ENCODE peak calls at places on chromosomes 12 and 14, in eight cellular contexts. S is psoas muscle, Q is mesendoderm, H is ovary, G is pancreas, Z is cardiac muscle cell, O is IMR-90, P is A549. M is an unnamed sample.

GRCh38 chr12:54282949-54283593 is 2.5 kb downstream of the HNRNPA1 start:
- DNase-seq in G (no peak), P (no peak), S (no peak), H (no peak), Z (no peak), Q (no peak), O (no peak), M (no peak)

GRCh38 chr12:19584734-19585133 is 145.4 kb downstream of the AEBP2 start:
- DNase-seq in O (no peak), P (no peak), G (no peak), S (no peak), H (no peak), Q (no peak), Z (no peak), M (no peak)

GRCh38 chr12:24822121-24822899 is 126.6 kb downstream of the BCAT1 start:
- DNase-seq in S (no peak), Q (no peak), G (no peak), P (no peak), O (peak; percentile 81), Z (peak; percentile 88), H (no peak), M (no peak)

GRCh38 chr14:23056956-23057756 is at the start of gene CDH24:
- DNase-seq in O (peak; percentile 57), P (peak; percentile 58), G (peak; percentile 79), Z (peak; percentile 79), S (peak; percentile 76), Q (peak; percentile 79), H (peak; percentile 80), M (no peak)

GRCh38 chr12:106084048-106084671 is 54.6 kb downstream of the NUAK1 start:
- DNase-seq in O (peak; percentile 88), Q (peak; percentile 99), H (no peak), G (no peak), S (no peak), P (peak; percentile 71), Z (peak; percentile 90), M (no peak)

GRCh38 chr14:68047910-68048309 is 228.3 kb downstream of the RAD51B start:
- DNase-seq in H (no peak), P (peak; percentile 50), Z (peak; percentile 25), O (peak; percentile 77), Q (no peak), G (no peak), S (no peak), M (no peak)

GRCh38 chr12:107494331-107494730 is 191.3 kb upstream of the PWP1 start:
- DNase-seq in S (no peak), P (no peak), H (no peak), Z (no peak), Q (no peak), O (no peak), G (no peak), M (no peak)

GRCh38 chr12:62259311-62259992 is 752 bp upstream of the USP15 start:
- DNase-seq in Q (no peak), P (peak; percentile 21), Z (no peak), H (no peak), S (no peak), G (peak; percentile 45), O (no peak), M (no peak)

GRCh38 chr14:51651388-51652167 is at the start of gene FRMD6:
- DNase-seq in Q (peak; percentile 93), S (peak; percentile 94), P (peak; percentile 89), O (peak; percentile 90), G (peak; percentile 83), Z (peak; percentile 93), H (peak; percentile 86), M (peak; percentile 50)

DNA sequence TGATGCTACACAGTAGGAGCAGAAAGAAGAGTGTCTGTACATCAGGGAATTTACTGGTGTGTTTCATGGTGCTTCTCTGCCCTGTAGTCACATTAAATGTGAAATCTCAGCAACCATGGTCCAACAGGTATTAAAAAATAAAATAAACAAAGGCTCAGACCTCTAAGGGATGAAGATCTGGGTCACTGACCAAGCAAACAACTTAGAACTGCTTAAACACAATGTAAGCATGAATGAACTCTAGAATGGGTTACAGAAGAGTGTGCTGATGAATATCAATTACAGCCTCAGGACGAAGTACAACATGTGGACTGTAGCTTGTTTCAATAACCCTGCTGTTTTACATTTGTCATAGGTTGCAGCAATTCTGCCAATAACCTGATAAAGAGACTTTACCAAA is 47.4 kb downstream of the SLC35F4 start:
- DNase-seq in Q (no peak), Z (no peak), S (no peak), H (no peak), P (no peak), G (no peak), O (no peak), M (no peak)
- H3K27ac ChIP-seq in Q (no peak overlapping the region), Z (no peak overlapping the region), S (no peak overlapping the region), H (no peak overlapping the region), P (no peak overlapping the region), G (no peak overlapping the region), O (no peak overlapping the region), M (no peak overlapping the region)

GRCh38 chr14:103064978-103065377 is 7.6 kb upstream of the CDC42BPB start:
- DNase-seq in Q (no peak), H (no peak), Z (no peak), S (peak; percentile 10), O (no peak), P (no peak), G (no peak), M (no peak)

GRCh38 chr14:103065861-103066260 is 8.5 kb upstream of the CDC42BPB start:
- DNase-seq in Q (no peak), P (no peak), H (no peak), Z (no peak), S (peak; percentile 15), G (no peak), O (no peak), M (no peak)

GRCh38 chr14:103064436-103064835 is 7.1 kb upstream of the CDC42BPB start:
- DNase-seq in P (no peak), H (no peak), O (no peak), Q (no peak), Z (no peak), S (no peak), G (no peak), M (no peak)

GRCh38 chr14:103067231-103067954 is 10.0 kb upstream of the CDC42BPB start:
- DNase-seq in G (no peak), O (peak; percentile 38), P (peak; percentile 79), S (peak; percentile 55), H (no peak), Q (no peak), Z (peak; percentile 61), M (peak; percentile 62)

DNA sequence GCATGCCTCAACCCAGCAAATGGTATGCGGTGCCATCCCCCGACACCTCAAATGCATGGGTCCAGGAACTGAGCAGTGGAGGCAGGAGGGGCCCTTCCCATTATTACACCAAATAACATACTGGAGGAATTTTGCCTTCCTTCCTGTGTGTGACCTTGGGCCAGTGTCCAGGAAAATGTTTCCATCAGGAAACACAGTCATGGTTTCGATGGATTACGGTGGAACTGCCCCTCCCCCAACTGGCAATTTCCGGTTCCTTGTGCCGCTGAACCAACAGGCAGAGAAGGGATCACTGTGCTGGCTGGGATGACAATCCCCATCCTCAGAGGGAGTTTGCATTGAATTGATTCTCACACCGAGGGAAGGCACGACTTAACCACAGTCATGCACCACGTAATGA is 9.1 kb upstream of the CDC42BPB start:
- DNase-seq in O (no peak), P (no peak), G (no peak), Z (peak; percentile 50), Q (no peak), S (peak; percentile 67), H (peak; percentile 45), M (no peak)
- H3K27ac ChIP-seq in O (no peak overlapping the region), P (peak overlapping the region; percentile 90), G (no peak overlapping the region), Z (no peak overlapping the region), Q (no peak overlapping the region), S (no peak overlapping the region), H (no peak overlapping the region), M (no peak overlapping the region)

GRCh38 chr12:67355428-67356385 is 86.5 kb downstream of the CAND1 start:
- DNase-seq in O (peak; percentile 69), Q (peak; percentile 68), S (no peak), G (no peak), Z (peak; percentile 84), H (peak; percentile 18), P (peak; percentile 54), M (no peak)

GRCh38 chr12:67357726-67358125 is 88.6 kb downstream of the CAND1 start:
- DNase-seq in O (no peak), P (no peak), H (no peak), Z (no peak), Q (no peak), S (no peak), G (no peak), M (no peak)

GRCh38 chr12:67356400-67356799 is 87.2 kb downstream of the CAND1 start:
- DNase-seq in Q (no peak), G (no peak), S (no peak), H (no peak), O (no peak), P (no peak), Z (peak; percentile 18), M (no peak)

GRCh38 chr12:67362526-67362925 is 93.4 kb downstream of the CAND1 start:
- DNase-seq in O (no peak), G (no peak), H (no peak), Z (no peak), Q (no peak), S (no peak), P (peak; percentile 15), M (no peak)

DNA sequence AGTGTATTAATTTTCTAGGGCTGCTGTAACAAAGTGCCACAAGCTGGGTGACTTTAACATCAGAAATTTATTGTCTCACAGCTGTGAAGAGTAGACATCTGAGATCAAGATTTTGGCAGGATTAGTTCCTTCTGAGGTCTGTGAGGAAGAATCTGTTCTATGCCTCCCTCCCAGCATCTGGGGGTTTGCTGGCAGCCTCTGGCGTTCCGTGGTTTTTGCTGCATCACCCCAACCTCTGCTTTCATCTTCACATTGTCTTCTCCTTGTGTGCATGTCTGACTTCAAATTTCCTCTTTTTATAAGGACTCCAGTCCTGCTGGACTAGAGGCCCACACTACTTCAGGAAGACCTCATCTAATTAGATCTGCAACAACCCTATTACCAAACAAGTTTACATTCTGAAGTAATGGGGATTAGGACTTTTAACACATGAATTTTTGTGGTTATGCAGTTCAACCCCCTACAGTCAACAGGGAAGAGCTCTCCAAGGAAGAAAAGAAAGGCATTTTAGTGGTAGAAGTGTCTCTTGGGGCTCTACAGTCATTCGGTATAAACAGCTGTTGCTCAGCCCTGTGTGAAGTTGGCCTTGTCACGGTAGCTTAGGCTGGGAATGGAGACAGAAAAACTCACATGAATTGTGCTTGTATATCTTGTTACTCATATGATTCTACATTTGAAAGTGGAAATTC is 89.7 kb downstream of the CAND1 start:
- DNase-seq in Z (peak; percentile 89), O (peak; percentile 83), P (no peak), S (no peak), G (no peak), H (no peak), Q (no peak), M (no peak)
- H3K27ac ChIP-seq in Z (no peak overlapping the region), O (no peak overlapping the region), P (no peak overlapping the region), S (peak overlapping the region; percentile 78), G (no peak overlapping the region), H (no peak overlapping the region), Q (no peak overlapping the region), M (no peak overlapping the region)

GRCh38 chr14:64753374-64753773 is 49.1 kb downstream of the PLEKHG3 start:
- DNase-seq in Q (no peak), H (no peak), O (no peak), Z (no peak), P (no peak), G (no peak), S (no peak), M (no peak)
- H3K27ac ChIP-seq in Q (no peak overlapping the region), H (no peak overlapping the region), O (no peak overlapping the region), Z (no peak overlapping the region), P (peak overlapping the region; percentile 24), G (no peak overlapping the region), S (no peak overlapping the region), M (no peak overlapping the region)

DNA sequence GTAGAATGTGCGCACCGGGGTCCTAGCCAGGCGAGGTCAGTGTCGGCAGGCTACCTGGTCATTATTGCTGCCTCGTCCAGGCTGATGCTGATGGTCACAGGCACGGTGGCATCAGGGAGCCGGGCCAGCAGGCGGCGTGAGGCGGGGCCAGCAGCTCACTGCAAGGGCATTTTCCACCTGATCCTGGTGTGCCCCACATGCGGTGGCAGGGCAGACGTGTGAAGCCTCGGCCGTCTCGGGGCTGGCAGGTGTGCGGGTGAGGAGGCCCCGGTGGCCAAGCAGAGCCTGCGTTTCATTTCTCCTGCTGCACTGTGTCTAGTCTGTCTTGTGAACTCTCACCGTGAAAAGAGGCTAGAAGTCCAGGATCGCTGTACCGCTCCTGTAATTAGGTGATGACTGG is 12.0 kb upstream of the AMN start:
- DNase-seq in Z (no peak), O (no peak), P (no peak), H (no peak), S (peak; percentile 43), Q (no peak), G (no peak), M (no peak)
- H3K27ac ChIP-seq in Z (no peak overlapping the region), O (no peak overlapping the region), P (no peak overlapping the region), H (no peak overlapping the region), S (no peak overlapping the region), Q (no peak overlapping the region), G (no peak overlapping the region), M (no peak overlapping the region)